ENCODE peak calls at places on chromosomes 6 and 20, in six cellular contexts. One of them, this sample, is unnamed.

GRCh38 chr20:32832664-32833063 is 12.9 kb downstream of the MAPRE1 start:
- DNase-seq in sigmoid colon: no peak
- DNase-seq in fibroblast of mammary gland: no peak
- DNase-seq in astrocyte of the spinal cord: no peak
- DNase-seq in amniotic stem cell: no peak
- DNase-seq in lower leg skin: no peak
- DNase-seq in this sample: no peak

GRCh38 chr6:140538926-140539325 is 1164.5 kb upstream of the CITED2 start:
- DNase-seq in sigmoid colon: no peak
- DNase-seq in astrocyte of the spinal cord: peak
- DNase-seq in lower leg skin: no peak
- DNase-seq in fibroblast of mammary gland: peak
- DNase-seq in amniotic stem cell: no peak
- DNase-seq in this sample: no peak

GRCh38 chr20:13221313-13221672 is 219 bp downstream of the ISM1 start:
- DNase-seq in fibroblast of mammary gland: no peak
- DNase-seq in sigmoid colon: no peak
- DNase-seq in astrocyte of the spinal cord: no peak
- DNase-seq in amniotic stem cell: no peak
- DNase-seq in lower leg skin: no peak
- DNase-seq in this sample: no peak

GRCh38 chr6:11732036-11732545 is 46.5 kb downstream of the ADTRP start:
- DNase-seq in lower leg skin: peak
- DNase-seq in fibroblast of mammary gland: peak
- DNase-seq in amniotic stem cell: no peak
- DNase-seq in sigmoid colon: peak
- DNase-seq in astrocyte of the spinal cord: peak
- DNase-seq in this sample: peak

GRCh38 chr20:35739294-35740163 is 2.5 kb downstream of the RBM39 start:
- DNase-seq in astrocyte of the spinal cord: peak
- DNase-seq in lower leg skin: no peak
- DNase-seq in sigmoid colon: no peak
- DNase-seq in amniotic stem cell: no peak
- DNase-seq in fibroblast of mammary gland: peak
- DNase-seq in this sample: peak

GRCh38 chr6:149201068-149201655 is 116.3 kb upstream of the TAB2 start:
- DNase-seq in astrocyte of the spinal cord: peak
- DNase-seq in amniotic stem cell: no peak
- DNase-seq in fibroblast of mammary gland: no peak
- DNase-seq in lower leg skin: no peak
- DNase-seq in sigmoid colon: no peak
- DNase-seq in this sample: no peak

GRCh38 chr6:87391334-87391733 is 16.4 kb upstream of the CFAP206 start:
- DNase-seq in fibroblast of mammary gland: peak
- DNase-seq in amniotic stem cell: no peak
- DNase-seq in sigmoid colon: no peak
- DNase-seq in astrocyte of the spinal cord: peak
- DNase-seq in lower leg skin: no peak
- DNase-seq in this sample: peak

GRCh38 chr6:66103954-66104353 is 396.9 kb upstream of the EYS start:
- DNase-seq in astrocyte of the spinal cord: no peak
- DNase-seq in lower leg skin: no peak
- DNase-seq in sigmoid colon: no peak
- DNase-seq in amniotic stem cell: no peak
- DNase-seq in fibroblast of mammary gland: no peak
- DNase-seq in this sample: no peak

GRCh38 chr6:128554302-128554701 is 33.9 kb upstream of the PTPRK start:
- DNase-seq in fibroblast of mammary gland: peak
- DNase-seq in sigmoid colon: no peak
- DNase-seq in lower leg skin: no peak
- DNase-seq in astrocyte of the spinal cord: peak
- DNase-seq in amniotic stem cell: no peak
- DNase-seq in this sample: no peak

GRCh38 chr6:46010771-46011170 is 4.9 kb downstream of the CLIC5 start:
- DNase-seq in amniotic stem cell: no peak
- DNase-seq in lower leg skin: no peak
- DNase-seq in astrocyte of the spinal cord: no peak
- DNase-seq in sigmoid colon: no peak
- DNase-seq in fibroblast of mammary gland: peak
- DNase-seq in this sample: no peak

GRCh38 chr6:148193063-148193680 is 149.5 kb upstream of the SASH1 start:
- DNase-seq in fibroblast of mammary gland: peak
- DNase-seq in lower leg skin: no peak
- DNase-seq in sigmoid colon: no peak
- DNase-seq in astrocyte of the spinal cord: no peak
- DNase-seq in amniotic stem cell: no peak
- DNase-seq in this sample: no peak

This sample was measured in MV-4-11.